ENCODE peak calls at places on chromosomes 3 and 15, in six cellular contexts. A, P, N, V, Q and Y are unnamed samples.

GRCh38 chr15:78082106-78082742 is 4.7 kb upstream of the TBC1D2B start:
- DNase-seq in A (no peak), P (no peak), N (no peak), V (no peak), Q (peak), Y (no peak)

GRCh38 chr15:70098170-70098460 is 398 bp upstream of the TLE3 start:
- DNase-seq in A (peak), P (no peak), N (no peak), V (no peak), Q (no peak), Y (no peak)

GRCh38 chr3:81980566-81981494 is 219.4 kb upstream of the GBE1 start:
- DNase-seq in A (no peak), P (no peak), N (no peak), V (no peak), Q (peak), Y (peak)

GRCh38 chr3:167493240-167493639 is 19.4 kb upstream of the SERPINI2 start:
- DNase-seq in A (no peak), P (peak), N (no peak), V (peak), Q (peak), Y (peak)

GRCh38 chr3:143170043-143170442 is 50.5 kb downstream of the CHST2 start:
- DNase-seq in A (no peak), P (no peak), N (no peak), V (no peak), Q (no peak), Y (no peak)

GRCh38 chr3:73618461-73618860 is 6.3 kb downstream of the PDZRN3 start:
- DNase-seq in A (no peak), P (no peak), N (no peak), V (no peak), Q (no peak), Y (no peak)

GRCh38 chr15:71735013-71735757 is 75.2 kb upstream of the NR2E3 start:
- DNase-seq in A (no peak), P (no peak), N (no peak), V (no peak), Q (no peak), Y (no peak)

GRCh38 chr15:98776607-98777281 is 128.4 kb downstream of the IGF1R start:
- DNase-seq in A (peak), P (no peak), N (peak), V (peak), Q (peak), Y (no peak)

GRCh38 chr3:72746412-72747411 is 101.5 kb downstream of the SHQ1 start:
- DNase-seq in A (no peak), P (no peak), N (no peak), V (no peak), Q (no peak), Y (peak)

GRCh38 chr3:23785097-23785645 is 20.6 kb upstream of the UBE2E1 start:
- DNase-seq in A (no peak), P (no peak), N (no peak), V (no peak), Q (no peak), Y (no peak)

GRCh38 chr3:152400912-152401311 is 132.2 kb downstream of the MBNL1 start:
- DNase-seq in A (no peak), P (no peak), N (no peak), V (no peak), Q (no peak), Y (peak)

GRCh38 chr3:12895391-12896205 is 54.2 kb upstream of the RPL32 start:
- DNase-seq in A (no peak), P (no peak), N (no peak), V (no peak), Q (peak), Y (no peak)

GRCh38 chr3:18284716-18285115 is 140.4 kb downstream of the SATB1 start:
- DNase-seq in A (no peak), P (no peak), N (no peak), V (no peak), Q (no peak), Y (no peak)

GRCh38 chr15:87287156-87287555 is 969.4 kb downstream of the NTRK3 start:
- DNase-seq in A (no peak), P (no peak), N (no peak), V (no peak), Q (peak), Y (peak)

GRCh38 chr3:190514163-190515153 is 573 bp downstream of the IL1RAP start:
- DNase-seq in A (peak), P (peak), N (peak), V (peak), Q (peak), Y (peak)

GRCh38 chr3:150232992-150233451 is 175.1 kb upstream of the TSC22D2 start:
- DNase-seq in A (no peak), P (no peak), N (no peak), V (no peak), Q (no peak), Y (peak)

GRCh38 chr15:59346951-59347350 is 25.7 kb downstream of the MYO1E start:
- DNase-seq in A (no peak), P (no peak), N (no peak), V (no peak), Q (no peak), Y (no peak)

GRCh38 chr15:62066663-62067447 is at the start of gene C2CD4A:
- DNase-seq in A (peak), P (peak), N (peak), V (peak), Q (peak), Y (peak)

GRCh38 chr3:143092191-143092590 is 27.4 kb upstream of the CHST2 start:
- DNase-seq in A (no peak), P (no peak), N (no peak), V (no peak), Q (no peak), Y (no peak)

GRCh38 chr15:90407871-90408317 is 19.9 kb downstream of the IQGAP1 start:
- DNase-seq in A (peak), P (no peak), N (peak), V (no peak), Q (no peak), Y (no peak)

GRCh38 chr3:110344897-110345767 is 726.5 kb upstream of the NECTIN3 start:
- DNase-seq in A (no peak), P (no peak), N (no peak), V (no peak), Q (no peak), Y (no peak)

GRCh38 chr3:18061737-18062136 is 319.3 kb upstream of the TBC1D5 start:
- DNase-seq in A (no peak), P (no peak), N (no peak), V (no peak), Q (no peak), Y (peak)

GRCh38 chr15:85500060-85500708 is 119.8 kb downstream of the AKAP13 start:
- DNase-seq in A (no peak), P (no peak), N (no peak), V (no peak), Q (no peak), Y (peak)

GRCh38 chr3:176937546-176937945 is 259.7 kb downstream of the TBL1XR1 start:
- DNase-seq in A (no peak), P (no peak), N (no peak), V (no peak), Q (no peak), Y (no peak)

GRCh38 chr3:52570076-52570475 is 33.7 kb downstream of the UQCC5 start:
- DNase-seq in A (no peak), P (no peak), N (no peak), V (no peak), Q (no peak), Y (no peak)

GRCh38 chr3:2166552-2166951 is 67.9 kb downstream of the CNTN4 start:
- DNase-seq in A (no peak), P (no peak), N (no peak), V (peak), Q (no peak), Y (no peak)

GRCh38 chr3:152390647-152391046 is 121.9 kb downstream of the MBNL1 start:
- DNase-seq in A (no peak), P (no peak), N (no peak), V (peak), Q (no peak), Y (no peak)

GRCh38 chr3:64019271-64019670 is 4.0 kb downstream of the PSMD6 start:
- DNase-seq in A (no peak), P (no peak), N (no peak), V (no peak), Q (no peak), Y (no peak)

GRCh38 chr15:37028609-37029287 is 71.6 kb downstream of the MEIS2 start:
- DNase-seq in A (no peak), P (no peak), N (no peak), V (no peak), Q (no peak), Y (no peak)

GRCh38 chr3:61936344-61936937 is 375.1 kb downstream of the PTPRG start:
- DNase-seq in A (peak), P (peak), N (no peak), V (peak), Q (no peak), Y (no peak)

GRCh38 chr3:195204360-195205166 is 66.4 kb downstream of the XXYLT1 start:
- DNase-seq in A (no peak), P (no peak), N (no peak), V (no peak), Q (no peak), Y (no peak)

GRCh38 chr3:28151608-28152228 is 89.7 kb upstream of the CMC1 start:
- DNase-seq in A (no peak), P (no peak), N (peak), V (no peak), Q (no peak), Y (no peak)

GRCh38 chr3:143826296-143826695 is 22.0 kb downstream of the SLC9A9 start:
- DNase-seq in A (no peak), P (no peak), N (no peak), V (no peak), Q (no peak), Y (no peak)

GRCh38 chr3:169886671-169887070 is 16.9 kb upstream of the LRRC31 start:
- DNase-seq in A (no peak), P (no peak), N (peak), V (no peak), Q (no peak), Y (no peak)